ENCODE peak calls at places on chromosomes 6 and 20, in five cellular contexts. E, F, I, Z and O are unnamed samples.

GRCh38 chr6:158031445-158032353 is 50.0 kb downstream of the SYNJ2 start:
- DNase-seq in E (no peak), F (no peak), I (no peak), Z (no peak), O (no peak)

GRCh38 chr6:163984446-163984936 is 570.0 kb downstream of the QKI start:
- DNase-seq in E (no peak), F (no peak), I (no peak), Z (no peak), O (no peak)

GRCh38 chr6:145660676-145661075 is 74.6 kb downstream of the EPM2A start:
- DNase-seq in E (no peak), F (no peak), I (no peak), Z (no peak), O (no peak)

GRCh38 chr20:43744121-43744520 is 17.3 kb upstream of the GTSF1L start:
- DNase-seq in E (no peak), F (no peak), I (no peak), Z (no peak), O (no peak)

GRCh38 chr6:10276888-10277287 is 138.0 kb downstream of the TFAP2A start:
- DNase-seq in E (no peak), F (no peak), I (no peak), Z (no peak), O (no peak)

GRCh38 chr6:110875548-110876169 is 1.1 kb downstream of the AMD1 start:
- DNase-seq in E (peak; percentile 68), F (peak; percentile 63), I (peak; percentile 74), Z (peak; percentile 75), O (no peak)

GRCh38 chr6:39426057-39426592 is 103.6 kb upstream of the KCNK16 start:
- DNase-seq in E (no peak), F (no peak), I (no peak), Z (no peak), O (no peak)

GRCh38 chr6:26055670-26056582 is 31.3 kb upstream of the HFE start:
- DNase-seq in E (peak; percentile 91), F (peak; percentile 95), I (peak; percentile 91), Z (peak; percentile 88), O (no peak)

GRCh38 chr6:63634630-63635029 is 972 bp upstream of the PHF3 start:
- DNase-seq in E (no peak), F (no peak), I (no peak), Z (peak; percentile 81), O (no peak)

GRCh38 chr6:106085984-106086832 is at the start of gene PRDM1:
- DNase-seq in E (peak; percentile 69), F (peak; percentile 82), I (peak; percentile 83), Z (peak; percentile 88), O (peak; percentile 55)

GRCh38 chr6:79544939-79545450 is 7.8 kb upstream of the LCA5 start:
- DNase-seq in E (peak; percentile 86), F (peak; percentile 52), I (peak; percentile 50), Z (peak; percentile 86), O (peak; percentile 83)

GRCh38 chr6:156154896-156155295 is 622.3 kb upstream of the ARID1B start:
- DNase-seq in E (no peak), F (no peak), I (no peak), Z (no peak), O (no peak)

GRCh38 chr6:8939615-8940014 is 504.3 kb upstream of the SLC35B3 start:
- DNase-seq in E (no peak), F (no peak), I (no peak), Z (no peak), O (no peak)

GRCh38 chr6:135922746-135923145 is 71.2 kb downstream of the PDE7B start:
- DNase-seq in E (no peak), F (no peak), I (no peak), Z (no peak), O (no peak)

GRCh38 chr6:167731731-167732422 is 94.8 kb upstream of the AFDN start:
- DNase-seq in E (no peak), F (no peak), I (no peak), Z (no peak), O (no peak)

GRCh38 chr6:152978058-152978457 is 4.8 kb downstream of the FBXO5 start:
- DNase-seq in E (no peak), F (no peak), I (no peak), Z (no peak), O (no peak)

GRCh38 chr20:12941025-12941424 is 67.7 kb upstream of the SPTLC3 start:
- DNase-seq in E (no peak), F (no peak), I (no peak), Z (no peak), O (no peak)

GRCh38 chr20:50821994-50822393 is 27.1 kb downstream of the BCAS4 start:
- DNase-seq in E (no peak), F (no peak), I (peak; percentile 72), Z (no peak), O (no peak)

GRCh38 chr6:110528051-110528929 is 51.9 kb upstream of the SLC22A16 start:
- DNase-seq in E (peak; percentile 49), F (peak; percentile 52), I (peak; percentile 85), Z (peak; percentile 75), O (no peak)

GRCh38 chr6:121800047-121800446 is 364.6 kb downstream of the GJA1 start:
- DNase-seq in E (no peak), F (no peak), I (no peak), Z (no peak), O (no peak)

GRCh38 chr6:30100585-30101422 is 12.1 kb downstream of the TRIM31 start:
- DNase-seq in E (peak; percentile 65), F (peak; percentile 73), I (peak; percentile 44), Z (peak; percentile 54), O (no peak)

GRCh38 chr20:38357653-38358207 is 11.4 kb downstream of the LBP start:
- DNase-seq in E (peak; percentile 38), F (no peak), I (no peak), Z (no peak), O (no peak)

GRCh38 chr6:16331328-16332174 is 93.2 kb downstream of the GMPR start:
- DNase-seq in E (peak; percentile 72), F (peak; percentile 75), I (peak; percentile 91), Z (peak; percentile 77), O (no peak)

GRCh38 chr6:36809933-36810844 is 29.1 kb downstream of the CPNE5 start:
- DNase-seq in E (no peak), F (no peak), I (no peak), Z (peak; percentile 41), O (no peak)

GRCh38 chr20:21101453-21102251 is 4.5 kb downstream of the LINC00237 start:
- DNase-seq in E (no peak), F (peak; percentile 76), I (no peak), Z (peak; percentile 75), O (no peak)

GRCh38 chr6:40321616-40322015 is 265.5 kb downstream of the LRFN2 start:
- DNase-seq in E (no peak), F (no peak), I (no peak), Z (no peak), O (no peak)

DNA sequence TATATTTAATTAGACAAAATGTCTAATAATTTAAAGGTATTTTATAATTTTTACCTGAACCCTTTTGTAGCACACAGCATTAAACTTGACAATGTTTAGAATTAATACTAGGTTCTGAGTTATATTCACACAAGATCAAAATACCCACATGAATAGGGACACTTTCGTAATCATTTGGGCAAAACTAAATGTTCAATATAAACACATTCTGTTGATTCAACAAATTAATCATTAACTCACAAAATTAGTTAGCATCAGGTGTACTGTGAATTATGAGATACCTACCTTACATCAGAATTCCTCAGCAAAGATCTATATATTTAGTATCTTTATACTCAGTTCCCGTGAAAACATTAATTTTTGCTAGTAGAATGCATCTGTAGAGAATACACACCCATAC is 481.5 kb upstream of the MANEA start:
- DNase-seq in E (no peak), F (no peak), I (no peak), Z (no peak), O (no peak)
- H3K27ac ChIP-seq in E (no peak overlapping the region), F (no peak overlapping the region), I (no peak overlapping the region), Z (no peak overlapping the region), O (no peak overlapping the region)

DNA sequence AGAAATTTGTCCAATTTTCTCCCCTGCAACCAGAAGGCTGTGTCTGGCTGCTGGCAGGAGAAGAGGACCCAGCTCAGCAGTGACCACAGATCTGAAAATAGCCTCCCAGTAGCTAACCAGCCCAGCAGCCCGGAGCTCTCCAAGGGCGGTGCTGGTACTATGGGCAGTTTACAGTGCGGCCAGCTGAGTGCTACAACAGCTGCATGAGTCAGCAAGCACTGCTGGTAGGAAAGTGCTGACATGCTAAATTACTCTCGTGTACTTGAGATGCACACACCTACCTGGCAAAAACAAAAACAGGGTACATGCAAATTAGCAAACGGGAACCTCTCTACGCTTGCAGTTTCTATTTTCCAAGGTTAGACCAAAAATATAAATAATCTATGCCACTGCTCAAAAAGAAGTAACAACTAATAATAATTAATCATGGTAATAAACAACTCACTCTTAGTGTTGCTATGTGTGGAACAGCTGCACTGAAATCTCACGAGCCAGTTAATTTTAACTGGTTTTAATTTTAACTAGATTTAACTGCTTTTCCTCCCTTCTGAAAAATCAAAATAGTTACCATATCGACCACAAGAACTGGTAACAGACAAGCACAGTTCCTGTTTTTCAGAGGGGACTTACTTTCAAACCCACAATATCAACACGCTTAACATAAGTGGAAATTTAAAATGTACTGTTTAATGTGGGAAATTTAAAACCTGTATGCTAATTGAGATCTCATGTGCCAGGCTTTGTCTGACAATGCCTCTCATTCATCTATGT is 10.8 kb downstream of the BACH2 start:
- DNase-seq in E (peak; percentile 90), F (no peak), I (peak; percentile 49), Z (peak; percentile 74), O (no peak)
- H3K27ac ChIP-seq in E (no peak overlapping the region), F (no peak overlapping the region), I (no peak overlapping the region), Z (no peak overlapping the region), O (no peak overlapping the region)

GRCh38 chr20:62887860-62888239 is 26.2 kb upstream of the TCFL5 start:
- DNase-seq in E (no peak), F (no peak), I (no peak), Z (no peak), O (no peak)
- H3K27ac ChIP-seq in E (peak overlapping the region; percentile 36), F (no peak overlapping the region), I (no peak overlapping the region), Z (no peak overlapping the region), O (no peak overlapping the region)

DNA sequence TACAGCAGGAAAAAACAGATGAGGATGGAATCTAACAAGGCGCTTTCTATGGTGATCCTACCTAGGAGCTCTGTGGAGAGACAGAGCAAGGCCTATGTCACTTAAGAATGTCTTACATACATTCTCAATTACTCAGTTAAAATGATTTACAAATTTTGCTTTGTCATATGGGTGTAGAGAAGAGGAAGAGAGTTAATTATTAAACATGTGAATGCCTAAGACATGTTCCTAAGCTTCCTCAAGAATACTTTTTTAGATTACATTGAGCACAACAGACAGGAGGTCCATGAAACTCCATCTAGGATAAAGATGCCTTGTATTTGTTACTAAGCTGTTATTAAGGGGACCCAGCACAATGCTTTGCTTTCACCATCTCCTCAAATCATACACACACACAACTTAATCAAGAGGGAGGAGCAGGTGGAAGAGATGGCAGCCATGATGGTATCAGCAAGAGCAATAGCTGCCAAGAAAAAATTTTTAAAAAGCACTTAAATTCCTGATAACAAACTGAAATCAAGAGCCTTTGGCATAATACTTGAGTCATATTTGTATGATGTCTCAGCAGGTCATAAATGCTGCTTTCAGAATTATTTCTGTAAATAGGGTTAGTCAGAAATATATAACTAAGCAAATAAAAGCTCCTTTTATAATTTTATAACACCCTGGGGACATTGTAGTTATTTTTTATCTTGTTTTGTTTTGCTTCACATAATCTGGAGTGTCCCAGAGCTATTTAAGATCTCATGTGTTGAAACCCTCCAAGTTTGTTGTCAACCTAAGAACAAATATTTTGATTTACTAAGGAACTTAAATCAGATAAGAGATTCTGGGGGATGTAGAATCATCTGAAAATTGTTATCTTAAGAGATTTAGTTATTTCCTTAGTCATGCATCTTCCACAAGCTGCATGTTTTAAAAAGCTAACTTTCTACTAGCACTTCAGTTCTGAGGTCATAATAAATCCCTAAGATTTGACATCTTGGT is 70.0 kb upstream of the CD2AP start:
- DNase-seq in E (no peak), F (no peak), I (no peak), Z (no peak), O (no peak)
- H3K27ac ChIP-seq in E (no peak overlapping the region), F (no peak overlapping the region), I (no peak overlapping the region), Z (no peak overlapping the region), O (no peak overlapping the region)

GRCh38 chr6:14423330-14423729 is 305.8 kb downstream of the CD83 start:
- DNase-seq in E (peak; percentile 12), F (no peak), I (no peak), Z (no peak), O (no peak)
- H3K27ac ChIP-seq in E (no peak overlapping the region), F (no peak overlapping the region), I (no peak overlapping the region), Z (no peak overlapping the region), O (no peak overlapping the region)